ENCODE peak calls at places on chromosomes 1 and 21, in ten cellular contexts. K is H9; D is GM06990; B is stimulated activated CD4-positive, alpha-beta T cell treated with anti-CD3 and anti-CD28 coated beads, Interleukin-1b, Interleukin-23, amount 100 ng/mL, for 24 hours; P is AG10803; W is choroid plexus epithelial cell; T is Calu3; H is iPS-NIHi11; G is stomach; C is lung microvascular endothelial cell. V is an unnamed sample.

GRCh38 chr1:197481101-197481500 is 213.0 kb downstream of the CRB1 start:
- DNase-seq in K (no peak), D (no peak), B (no peak), P (peak), W (no peak), T (no peak), H (no peak), G (no peak), C (no peak), V (peak)

GRCh38 chr1:68313736-68314594 is 81.6 kb upstream of the WLS start:
- DNase-seq in K (no peak), D (no peak), B (no peak), P (no peak), W (no peak), T (no peak), H (no peak), G (no peak), C (peak), V (peak)

GRCh38 chr1:19356266-19356665 is 44.1 kb downstream of the SLC66A1 start:
- DNase-seq in K (no peak), D (no peak), B (no peak), P (no peak), W (no peak), T (no peak), H (no peak), G (no peak), C (no peak), V (no peak)

GRCh38 chr1:170620164-170620563 is 43.8 kb upstream of the PRRX1 start:
- DNase-seq in K (no peak), D (no peak), B (no peak), P (peak), W (no peak), T (no peak), H (no peak), G (no peak), C (no peak), V (no peak)

GRCh38 chr21:42337830-42338729 is 12.7 kb downstream of the TFF2 start:
- DNase-seq in K (peak), D (no peak), B (peak), P (peak), W (peak), T (peak), H (peak), G (peak), C (peak), V (peak)

GRCh38 chr1:153548722-153549695 is at the start of gene S100A3:
- DNase-seq in K (peak), D (no peak), B (no peak), P (peak), W (peak), T (peak), H (no peak), G (peak), C (peak), V (peak)

GRCh38 chr1:16900771-16901170 is 5.0 kb downstream of the RNU1-2 start:
- DNase-seq in K (no peak), D (no peak), B (no peak), P (no peak), W (peak), T (no peak), H (no peak), G (no peak), C (no peak), V (no peak)

GRCh38 chr1:24688621-24689195 is 45.6 kb downstream of the SRRM1 start:
- DNase-seq in K (peak), D (no peak), B (peak), P (peak), W (peak), T (peak), H (peak), G (peak), C (peak), V (peak)

GRCh38 chr1:26833432-26834405 is 7.2 kb downstream of the ZDHHC18 start:
- DNase-seq in K (no peak), D (peak), B (peak), P (no peak), W (peak), T (no peak), H (no peak), G (peak), C (no peak), V (peak)

GRCh38 chr1:25520446-25521061 is 22.9 kb upstream of the LDLRAP1 start:
- DNase-seq in K (no peak), D (no peak), B (peak), P (peak), W (peak), T (peak), H (peak), G (peak), C (peak), V (no peak)

GRCh38 chr1:193960499-193960898 is 774.1 kb upstream of the B3GALT2 start:
- DNase-seq in K (no peak), D (no peak), B (no peak), P (no peak), W (no peak), T (no peak), H (no peak), G (no peak), C (no peak), V (no peak)

GRCh38 chr1:33726274-33726804 is 137.5 kb upstream of the HMGB4 start:
- DNase-seq in K (no peak), D (no peak), B (no peak), P (no peak), W (no peak), T (no peak), H (no peak), G (no peak), C (no peak), V (peak)

GRCh38 chr1:161940866-161941591 is 82.6 kb downstream of the OLFML2B start:
- DNase-seq in K (no peak), D (no peak), B (no peak), P (no peak), W (no peak), T (no peak), H (no peak), G (no peak), C (no peak), V (no peak)

GRCh38 chr1:37561794-37562132 is 5.0 kb downstream of the DNALI1 start:
- DNase-seq in K (peak), D (no peak), B (no peak), P (peak), W (peak), T (peak), H (peak), G (no peak), C (peak), V (peak)

GRCh38 chr1:71857862-71858261 is 424.5 kb downstream of the NEGR1 start:
- DNase-seq in K (no peak), D (no peak), B (no peak), P (peak), W (no peak), T (no peak), H (no peak), G (no peak), C (no peak), V (no peak)

GRCh38 chr1:219432191-219432606 is 180.7 kb downstream of the ZC3H11B start:
- DNase-seq in K (no peak), D (no peak), B (no peak), P (no peak), W (no peak), T (no peak), H (no peak), G (no peak), C (no peak), V (no peak)